ENCODE peak calls at places on chromosomes 4 and X, in four cellular contexts. One of them, this sample, is unnamed.

GRCh38 chr4:17489721-17490120 is 22.2 kb downstream of the QDPR start:
- DNase-seq in fibroblast of lung: no peak
- DNase-seq in gastrocnemius medialis: no peak
- DNase-seq in OCI-LY7: no peak
- DNase-seq in this sample: no peak

GRCh38 chr4:84569009-84569408 is 13.9 kb upstream of the CDS1 start:
- DNase-seq in fibroblast of lung: no peak
- DNase-seq in OCI-LY7: no peak
- DNase-seq in gastrocnemius medialis: no peak
- DNase-seq in this sample: no peak

GRCh38 chr4:86977621-86978184 is 42.9 kb downstream of the AFF1 start:
- DNase-seq in gastrocnemius medialis: no peak
- DNase-seq in OCI-LY7: no peak
- DNase-seq in fibroblast of lung: peak
- DNase-seq in this sample: no peak

GRCh38 chr4:101277661-101278060 is 69.7 kb downstream of the PPP3CA start:
- DNase-seq in gastrocnemius medialis: no peak
- DNase-seq in OCI-LY7: no peak
- DNase-seq in fibroblast of lung: peak
- DNase-seq in this sample: no peak

GRCh38 chr4:109562457-109563237 is 2.6 kb downstream of the MCUB start:
- DNase-seq in OCI-LY7: peak
- DNase-seq in fibroblast of lung: no peak
- DNase-seq in gastrocnemius medialis: no peak
- DNase-seq in this sample: no peak

GRCh38 chr4:62006108-62006507 is 806.0 kb downstream of the ADGRL3 start:
- DNase-seq in gastrocnemius medialis: no peak
- DNase-seq in OCI-LY7: no peak
- DNase-seq in fibroblast of lung: no peak
- DNase-seq in this sample: no peak

GRCh38 chr4:6008092-6008551 is 10.1 kb downstream of the C4orf50 start:
- DNase-seq in gastrocnemius medialis: no peak
- DNase-seq in OCI-LY7: no peak
- DNase-seq in fibroblast of lung: no peak
- DNase-seq in this sample: no peak

GRCh38 chrX:80810365-80810978 is 795 bp upstream of the BRWD3 start:
- DNase-seq in gastrocnemius medialis: no peak
- DNase-seq in OCI-LY7: peak
- DNase-seq in fibroblast of lung: peak
- DNase-seq in this sample: no peak

GRCh38 chr4:185213829-185214228 is 4.4 kb downstream of the SNX25 start:
- DNase-seq in fibroblast of lung: no peak
- DNase-seq in OCI-LY7: peak
- DNase-seq in gastrocnemius medialis: no peak
- DNase-seq in this sample: no peak

GRCh38 chrX:10085223-10085622 is 71.6 kb upstream of the CLCN4 start:
- DNase-seq in OCI-LY7: peak
- DNase-seq in gastrocnemius medialis: no peak
- DNase-seq in fibroblast of lung: peak
- DNase-seq in this sample: no peak

GRCh38 chr4:94416981-94417380 is 34.8 kb upstream of the PDLIM5 start:
- DNase-seq in gastrocnemius medialis: no peak
- DNase-seq in fibroblast of lung: no peak
- DNase-seq in OCI-LY7: no peak
- DNase-seq in this sample: no peak

GRCh38 chrX:15465896-15466651 is 27.1 kb downstream of the PIR start:
- DNase-seq in OCI-LY7: peak
- DNase-seq in gastrocnemius medialis: no peak
- DNase-seq in fibroblast of lung: no peak
- DNase-seq in this sample: no peak

GRCh38 chrX:107764845-107765608 is 10.6 kb downstream of the TSC22D3 start:
- DNase-seq in gastrocnemius medialis: no peak
- DNase-seq in OCI-LY7: no peak
- DNase-seq in fibroblast of lung: no peak
- DNase-seq in this sample: no peak

GRCh38 chrX:110042521-110042920 is 39.6 kb downstream of the TMEM164 start:
- DNase-seq in gastrocnemius medialis: no peak
- DNase-seq in fibroblast of lung: peak
- DNase-seq in OCI-LY7: no peak
- DNase-seq in this sample: no peak

GRCh38 chr4:77433102-77433733 is 172.4 kb upstream of the CXCL13 start:
- DNase-seq in fibroblast of lung: peak
- DNase-seq in OCI-LY7: peak
- DNase-seq in gastrocnemius medialis: no peak
- DNase-seq in this sample: no peak

GRCh38 chr4:1752284-1753041 is 31.1 kb downstream of the TACC3 start:
- DNase-seq in gastrocnemius medialis: no peak
- DNase-seq in fibroblast of lung: no peak
- DNase-seq in OCI-LY7: no peak
- DNase-seq in this sample: no peak

GRCh38 chrX:53084863-53085262 is 2.7 kb downstream of the TSPYL2 start:
- DNase-seq in fibroblast of lung: no peak
- DNase-seq in OCI-LY7: no peak
- DNase-seq in gastrocnemius medialis: no peak
- DNase-seq in this sample: no peak

GRCh38 chr4:15451181-15451865 is 18.4 kb upstream of the CC2D2A start:
- DNase-seq in gastrocnemius medialis: no peak
- DNase-seq in fibroblast of lung: peak
- DNase-seq in OCI-LY7: no peak
- DNase-seq in this sample: no peak

GRCh38 chr4:98706200-98706813 is 47.9 kb upstream of the TSPAN5 start:
- DNase-seq in gastrocnemius medialis: no peak
- DNase-seq in OCI-LY7: no peak
- DNase-seq in fibroblast of lung: no peak
- DNase-seq in this sample: no peak

GRCh38 chr4:83013931-83014330 is 3.3 kb upstream of the LIN54 start:
- DNase-seq in fibroblast of lung: no peak
- DNase-seq in OCI-LY7: peak
- DNase-seq in gastrocnemius medialis: no peak
- DNase-seq in this sample: no peak

GRCh38 chr4:185244763-185245162 is 35.4 kb downstream of the SNX25 start:
- DNase-seq in gastrocnemius medialis: no peak
- DNase-seq in fibroblast of lung: no peak
- DNase-seq in OCI-LY7: no peak
- DNase-seq in this sample: no peak

GRCh38 chr4:173171987-173172386 is 3.4 kb downstream of the GALNT7 start:
- DNase-seq in gastrocnemius medialis: no peak
- DNase-seq in OCI-LY7: no peak
- DNase-seq in fibroblast of lung: no peak
- DNase-seq in this sample: no peak

GRCh38 chr4:173170210-173170778 is 1.7 kb downstream of the GALNT7 start:
- DNase-seq in OCI-LY7: no peak
- DNase-seq in fibroblast of lung: peak
- DNase-seq in gastrocnemius medialis: no peak
- DNase-seq in this sample: no peak

GRCh38 chr4:173169428-173170209 is 1.0 kb downstream of the GALNT7 start:
- DNase-seq in OCI-LY7: peak
- DNase-seq in gastrocnemius medialis: peak
- DNase-seq in fibroblast of lung: peak
- DNase-seq in this sample: no peak

GRCh38 chr4:173169178-173169427 is 492 bp downstream of the GALNT7 start:
- DNase-seq in OCI-LY7: no peak
- DNase-seq in fibroblast of lung: no peak
- DNase-seq in gastrocnemius medialis: no peak
- DNase-seq in this sample: no peak

DNA sequence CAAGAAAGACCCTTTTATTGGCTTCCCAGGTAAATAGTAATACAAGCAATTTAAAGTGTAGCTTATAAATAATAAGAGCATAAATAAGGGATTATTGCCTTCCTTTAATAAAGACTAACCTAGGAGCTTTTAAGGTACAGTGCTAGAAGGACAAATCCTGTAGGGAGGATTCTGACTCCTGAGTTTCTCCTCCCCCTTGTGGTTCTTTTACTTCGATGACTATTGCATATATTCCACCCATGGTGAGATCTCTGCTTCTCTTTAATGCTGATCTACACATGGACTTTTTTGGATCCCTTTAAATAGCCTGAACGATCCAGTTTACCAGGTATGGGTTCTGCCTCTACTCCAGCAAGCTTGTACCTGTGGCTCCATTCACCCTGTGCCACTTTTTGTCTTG is 2.5 kb downstream of the GALNT7 start:
- DNase-seq in gastrocnemius medialis: no peak
- DNase-seq in OCI-LY7: peak
- DNase-seq in fibroblast of lung: peak
- DNase-seq in this sample: no peak
- TF ChIP-seq CTCF in gastrocnemius medialis: no peak
- TF ChIP-seq CTCF in OCI-LY7: peak
- TF ChIP-seq CTCF in fibroblast of lung: peak
- TF ChIP-seq CTCF in this sample: peak

GRCh38 chrX:72046447-72046846 is 85.3 kb downstream of the RTL5 start:
- DNase-seq in gastrocnemius medialis: no peak
- DNase-seq in OCI-LY7: no peak
- DNase-seq in fibroblast of lung: peak
- DNase-seq in this sample: no peak
- H3K27ac ChIP-seq in gastrocnemius medialis: no peak
- H3K27ac ChIP-seq in OCI-LY7: no peak
- H3K27ac ChIP-seq in fibroblast of lung: no peak
- H3K27ac ChIP-seq in this sample: peak

DNA sequence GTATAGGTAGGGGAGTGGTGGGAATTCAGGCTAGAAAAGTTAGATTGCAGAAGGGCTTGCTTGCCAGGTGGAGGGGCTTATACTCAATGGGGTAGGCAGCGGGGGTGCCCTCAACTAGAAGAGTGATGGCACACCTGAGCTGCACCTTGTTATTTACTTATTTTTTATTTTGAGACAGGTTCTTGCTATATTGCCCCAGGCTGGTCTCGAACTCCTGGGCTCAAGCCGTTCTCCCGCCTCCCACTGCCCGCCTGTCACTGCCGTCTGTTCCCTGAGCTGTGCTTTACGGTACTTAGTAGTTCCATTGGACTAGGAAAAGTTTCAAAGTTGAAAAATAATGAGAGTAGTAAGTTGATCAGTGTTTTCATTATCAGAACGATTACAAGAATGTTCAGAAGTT is 2.0 kb downstream of the ZFX start:
- DNase-seq in OCI-LY7: no peak
- DNase-seq in fibroblast of lung: no peak
- DNase-seq in gastrocnemius medialis: no peak
- DNase-seq in this sample: no peak
- H3K4me3 ChIP-seq in OCI-LY7: peak
- H3K4me3 ChIP-seq in fibroblast of lung: peak
- H3K4me3 ChIP-seq in gastrocnemius medialis: peak
- H3K4me3 ChIP-seq in this sample: peak

DNA sequence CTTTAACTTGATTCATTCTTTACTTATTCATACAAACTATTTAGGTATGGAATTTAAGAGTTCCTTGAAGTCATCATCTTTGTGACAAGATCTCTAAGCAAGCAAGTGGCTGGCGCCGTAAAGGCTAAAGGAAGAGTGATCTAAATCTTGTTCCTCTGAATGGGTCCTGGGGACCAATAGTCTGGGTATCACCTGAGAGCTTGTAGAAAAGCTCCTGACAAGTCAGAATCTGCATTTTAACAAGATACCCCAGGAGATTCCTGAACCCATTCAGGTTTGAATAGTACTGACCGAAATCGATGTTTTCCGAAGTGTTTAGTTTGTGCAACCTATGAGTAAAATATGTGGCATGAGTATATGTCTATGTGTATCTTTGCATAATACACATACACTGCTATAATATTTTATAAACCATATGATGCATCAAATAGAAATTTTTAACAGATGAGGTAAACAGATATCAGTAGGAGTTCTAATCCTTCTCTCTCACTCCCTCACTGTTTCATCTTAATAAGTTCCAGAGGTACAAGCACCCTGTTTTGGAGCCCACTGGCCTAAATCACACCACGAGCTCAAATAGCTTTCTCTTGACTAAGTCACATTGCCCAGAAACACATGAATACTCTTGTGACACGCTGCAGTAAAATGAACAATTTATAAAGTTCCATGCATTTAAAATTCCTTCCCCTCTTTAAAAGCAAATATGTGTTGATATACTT is 170.0 kb downstream of the RELL1 start:
- DNase-seq in OCI-LY7: no peak
- DNase-seq in fibroblast of lung: peak
- DNase-seq in gastrocnemius medialis: no peak
- DNase-seq in this sample: no peak
- TF ChIP-seq CTCF in OCI-LY7: no peak
- TF ChIP-seq CTCF in fibroblast of lung: no peak
- TF ChIP-seq CTCF in gastrocnemius medialis: no peak
- TF ChIP-seq CTCF in this sample: no peak

This sample was measured in thoracic aorta.